ENCODE peak calls at places on chromosomes 7 and 10, in nine cellular contexts. One of them, this sample, is unnamed.

GRCh38 chr10:29860159-29860558 is 199.2 kb downstream of the JCAD start:
- DNase-seq in cardiac fibroblast: no peak
- DNase-seq in progenitor cell of endocrine pancreas: no peak
- DNase-seq in PC-3: no peak
- DNase-seq in A549: no peak
- DNase-seq in Peyer's patch: no peak
- DNase-seq in Panc1: no peak
- DNase-seq in AG09319: no peak
- DNase-seq in coronary artery: no peak
- DNase-seq in this sample: no peak

GRCh38 chr7:50660830-50661175 is 95.6 kb upstream of the DDC start:
- DNase-seq in cardiac fibroblast: no peak
- DNase-seq in progenitor cell of endocrine pancreas: no peak
- DNase-seq in PC-3: no peak
- DNase-seq in A549: no peak
- DNase-seq in Peyer's patch: no peak
- DNase-seq in Panc1: no peak
- DNase-seq in AG09319: no peak
- DNase-seq in coronary artery: peak
- DNase-seq in this sample: no peak

GRCh38 chr10:120578123-120578522 is 121.1 kb downstream of the PLPP4 start:
- DNase-seq in cardiac fibroblast: no peak
- DNase-seq in progenitor cell of endocrine pancreas: no peak
- DNase-seq in PC-3: no peak
- DNase-seq in A549: no peak
- DNase-seq in Peyer's patch: no peak
- DNase-seq in Panc1: no peak
- DNase-seq in AG09319: no peak
- DNase-seq in coronary artery: no peak
- DNase-seq in this sample: no peak

GRCh38 chr7:2508327-2509231 is 11.0 kb upstream of the LFNG start:
- DNase-seq in cardiac fibroblast: peak
- DNase-seq in progenitor cell of endocrine pancreas: no peak
- DNase-seq in PC-3: no peak
- DNase-seq in A549: no peak
- DNase-seq in Peyer's patch: peak
- DNase-seq in Panc1: no peak
- DNase-seq in AG09319: peak
- DNase-seq in coronary artery: no peak
- DNase-seq in this sample: peak

GRCh38 chr7:157150825-157151412 is 12.2 kb downstream of the UBE3C start:
- DNase-seq in cardiac fibroblast: peak
- DNase-seq in progenitor cell of endocrine pancreas: peak
- DNase-seq in PC-3: no peak
- DNase-seq in A549: no peak
- DNase-seq in Peyer's patch: no peak
- DNase-seq in Panc1: no peak
- DNase-seq in AG09319: peak
- DNase-seq in coronary artery: no peak
- DNase-seq in this sample: no peak

GRCh38 chr10:20093600-20093999 is 277.4 kb downstream of the PLXDC2 start:
- DNase-seq in cardiac fibroblast: no peak
- DNase-seq in progenitor cell of endocrine pancreas: no peak
- DNase-seq in PC-3: no peak
- DNase-seq in A549: no peak
- DNase-seq in Peyer's patch: no peak
- DNase-seq in Panc1: no peak
- DNase-seq in AG09319: no peak
- DNase-seq in coronary artery: no peak
- DNase-seq in this sample: no peak

GRCh38 chr7:42972703-42973500 is 40.7 kb downstream of the MRPL32 start:
- DNase-seq in cardiac fibroblast: peak
- DNase-seq in progenitor cell of endocrine pancreas: no peak
- DNase-seq in PC-3: peak
- DNase-seq in A549: peak
- DNase-seq in Peyer's patch: peak
- DNase-seq in Panc1: no peak
- DNase-seq in AG09319: peak
- DNase-seq in coronary artery: peak
- DNase-seq in this sample: no peak

GRCh38 chr10:22230331-22230833 is 12.6 kb upstream of the EBLN1 start:
- DNase-seq in cardiac fibroblast: peak
- DNase-seq in progenitor cell of endocrine pancreas: no peak
- DNase-seq in PC-3: peak
- DNase-seq in A549: peak
- DNase-seq in Peyer's patch: peak
- DNase-seq in Panc1: no peak
- DNase-seq in AG09319: no peak
- DNase-seq in coronary artery: no peak
- DNase-seq in this sample: peak

GRCh38 chr7:81684513-81685262 is 85.2 kb downstream of the HGF start:
- DNase-seq in cardiac fibroblast: peak
- DNase-seq in progenitor cell of endocrine pancreas: no peak
- DNase-seq in PC-3: peak
- DNase-seq in A549: peak
- DNase-seq in Peyer's patch: peak
- DNase-seq in Panc1: peak
- DNase-seq in AG09319: peak
- DNase-seq in coronary artery: peak
- DNase-seq in this sample: peak

GRCh38 chr7:83921798-83922607 is 272.6 kb downstream of the SEMA3A start:
- DNase-seq in cardiac fibroblast: peak
- DNase-seq in progenitor cell of endocrine pancreas: no peak
- DNase-seq in PC-3: no peak
- DNase-seq in A549: no peak
- DNase-seq in Peyer's patch: no peak
- DNase-seq in Panc1: no peak
- DNase-seq in AG09319: no peak
- DNase-seq in coronary artery: no peak
- DNase-seq in this sample: no peak

GRCh38 chr10:79048639-79049550 is 19.9 kb upstream of the ZMIZ1 start:
- DNase-seq in cardiac fibroblast: no peak
- DNase-seq in progenitor cell of endocrine pancreas: no peak
- DNase-seq in PC-3: no peak
- DNase-seq in A549: no peak
- DNase-seq in Peyer's patch: peak
- DNase-seq in Panc1: no peak
- DNase-seq in AG09319: no peak
- DNase-seq in coronary artery: peak
- DNase-seq in this sample: no peak

GRCh38 chr10:3868274-3868669 is 83.3 kb upstream of the KLF6 start:
- DNase-seq in cardiac fibroblast: no peak
- DNase-seq in progenitor cell of endocrine pancreas: no peak
- DNase-seq in PC-3: no peak
- DNase-seq in A549: no peak
- DNase-seq in Peyer's patch: no peak
- DNase-seq in Panc1: no peak
- DNase-seq in AG09319: no peak
- DNase-seq in coronary artery: no peak
- DNase-seq in this sample: no peak

GRCh38 chr10:86461963-86462804 is 59.4 kb downstream of the WAPL start:
- DNase-seq in cardiac fibroblast: no peak
- DNase-seq in progenitor cell of endocrine pancreas: no peak
- DNase-seq in PC-3: no peak
- DNase-seq in A549: no peak
- DNase-seq in Peyer's patch: no peak
- DNase-seq in Panc1: no peak
- DNase-seq in AG09319: no peak
- DNase-seq in coronary artery: no peak
- DNase-seq in this sample: no peak

GRCh38 chr10:112792487-112793196 is 157.4 kb upstream of the TCF7L2 start:
- DNase-seq in cardiac fibroblast: peak
- DNase-seq in progenitor cell of endocrine pancreas: no peak
- DNase-seq in PC-3: no peak
- DNase-seq in A549: no peak
- DNase-seq in Peyer's patch: peak
- DNase-seq in Panc1: no peak
- DNase-seq in AG09319: peak
- DNase-seq in coronary artery: no peak
- DNase-seq in this sample: no peak

GRCh38 chr7:24829787-24830186 is 72.5 kb upstream of the GSDME start:
- DNase-seq in cardiac fibroblast: no peak
- DNase-seq in progenitor cell of endocrine pancreas: no peak
- DNase-seq in PC-3: no peak
- DNase-seq in A549: no peak
- DNase-seq in Peyer's patch: no peak
- DNase-seq in Panc1: no peak
- DNase-seq in AG09319: no peak
- DNase-seq in coronary artery: no peak
- DNase-seq in this sample: no peak

GRCh38 chr10:132570771-132571564 is 33.4 kb downstream of the INPP5A start:
- DNase-seq in cardiac fibroblast: no peak
- DNase-seq in progenitor cell of endocrine pancreas: no peak
- DNase-seq in PC-3: no peak
- DNase-seq in A549: no peak
- DNase-seq in Peyer's patch: peak
- DNase-seq in Panc1: no peak
- DNase-seq in AG09319: no peak
- DNase-seq in coronary artery: no peak
- DNase-seq in this sample: no peak

GRCh38 chr10:84097787-84098353 is 41.4 kb upstream of the GHITM start:
- DNase-seq in cardiac fibroblast: peak
- DNase-seq in progenitor cell of endocrine pancreas: no peak
- DNase-seq in PC-3: peak
- DNase-seq in A549: no peak
- DNase-seq in Peyer's patch: no peak
- DNase-seq in Panc1: no peak
- DNase-seq in AG09319: no peak
- DNase-seq in coronary artery: no peak
- DNase-seq in this sample: no peak
- TF ChIP-seq CTCF in cardiac fibroblast: peak
- TF ChIP-seq CTCF in progenitor cell of endocrine pancreas: peak
- TF ChIP-seq CTCF in PC-3: peak
- TF ChIP-seq CTCF in A549: peak
- TF ChIP-seq CTCF in Peyer's patch: no peak
- TF ChIP-seq CTCF in Panc1: peak
- TF ChIP-seq CTCF in AG09319: peak
- TF ChIP-seq CTCF in coronary artery: no peak
- TF ChIP-seq CTCF in this sample: no peak

GRCh38 chr7:129434172-129434845 is at the start of gene STRIP2:
- DNase-seq in cardiac fibroblast: peak
- DNase-seq in progenitor cell of endocrine pancreas: peak
- DNase-seq in PC-3: peak
- DNase-seq in A549: peak
- DNase-seq in Peyer's patch: peak
- DNase-seq in Panc1: no peak
- DNase-seq in AG09319: peak
- DNase-seq in coronary artery: peak
- DNase-seq in this sample: peak

GRCh38 chr7:129431911-129432643 is 2.2 kb upstream of the STRIP2 start:
- DNase-seq in cardiac fibroblast: no peak
- DNase-seq in progenitor cell of endocrine pancreas: no peak
- DNase-seq in PC-3: no peak
- DNase-seq in A549: no peak
- DNase-seq in Peyer's patch: no peak
- DNase-seq in Panc1: no peak
- DNase-seq in AG09319: no peak
- DNase-seq in coronary artery: no peak
- DNase-seq in this sample: no peak

GRCh38 chr7:129435414-129435829 is 1.2 kb downstream of the STRIP2 start:
- DNase-seq in cardiac fibroblast: no peak
- DNase-seq in progenitor cell of endocrine pancreas: no peak
- DNase-seq in PC-3: no peak
- DNase-seq in A549: no peak
- DNase-seq in Peyer's patch: no peak
- DNase-seq in Panc1: no peak
- DNase-seq in AG09319: no peak
- DNase-seq in coronary artery: no peak
- DNase-seq in this sample: no peak

GRCh38 chr7:129434846-129435318 is 650 bp downstream of the STRIP2 start:
- DNase-seq in cardiac fibroblast: peak
- DNase-seq in progenitor cell of endocrine pancreas: peak
- DNase-seq in PC-3: no peak
- DNase-seq in A549: no peak
- DNase-seq in Peyer's patch: no peak
- DNase-seq in Panc1: no peak
- DNase-seq in AG09319: no peak
- DNase-seq in coronary artery: no peak
- DNase-seq in this sample: peak

DNA sequence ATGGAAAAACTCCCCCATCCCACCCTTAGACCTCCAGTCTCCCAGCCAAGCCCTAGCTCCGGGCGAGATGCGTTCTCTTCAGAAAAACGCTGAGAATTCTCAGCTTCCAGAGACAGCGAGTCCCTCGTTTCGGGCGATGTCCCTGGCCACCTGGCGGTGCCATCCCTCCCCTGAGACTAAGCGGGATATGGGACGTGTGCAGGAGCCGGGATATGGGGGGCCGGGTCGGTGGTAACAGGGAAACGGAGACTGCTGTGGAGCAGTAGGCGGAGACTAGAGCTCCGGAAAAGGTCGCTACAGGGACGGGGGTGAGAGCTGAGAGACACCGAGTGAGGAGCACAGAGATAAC is 435 bp upstream of the STRIP2 start:
- DNase-seq in cardiac fibroblast: no peak
- DNase-seq in progenitor cell of endocrine pancreas: no peak
- DNase-seq in PC-3: peak
- DNase-seq in A549: peak
- DNase-seq in Peyer's patch: no peak
- DNase-seq in Panc1: peak
- DNase-seq in AG09319: no peak
- DNase-seq in coronary artery: no peak
- DNase-seq in this sample: peak
- TF ChIP-seq CTCF in cardiac fibroblast: peak
- TF ChIP-seq CTCF in progenitor cell of endocrine pancreas: peak
- TF ChIP-seq CTCF in PC-3: peak
- TF ChIP-seq CTCF in A549: no peak
- TF ChIP-seq CTCF in Peyer's patch: no peak
- TF ChIP-seq CTCF in Panc1: peak
- TF ChIP-seq CTCF in AG09319: no peak
- TF ChIP-seq CTCF in coronary artery: no peak
- TF ChIP-seq CTCF in this sample: no peak

GRCh38 chr7:89618269-89618668 is 536.0 kb upstream of the STEAP1 start:
- DNase-seq in cardiac fibroblast: no peak
- DNase-seq in progenitor cell of endocrine pancreas: no peak
- DNase-seq in PC-3: no peak
- DNase-seq in A549: no peak
- DNase-seq in Peyer's patch: no peak
- DNase-seq in Panc1: no peak
- DNase-seq in AG09319: no peak
- DNase-seq in coronary artery: no peak
- DNase-seq in this sample: no peak
- TF ChIP-seq CTCF in cardiac fibroblast: no peak
- TF ChIP-seq CTCF in progenitor cell of endocrine pancreas: peak
- TF ChIP-seq CTCF in PC-3: no peak
- TF ChIP-seq CTCF in A549: no peak
- TF ChIP-seq CTCF in Peyer's patch: no peak
- TF ChIP-seq CTCF in Panc1: no peak
- TF ChIP-seq CTCF in AG09319: no peak
- TF ChIP-seq CTCF in coronary artery: no peak
- TF ChIP-seq CTCF in this sample: no peak

DNA sequence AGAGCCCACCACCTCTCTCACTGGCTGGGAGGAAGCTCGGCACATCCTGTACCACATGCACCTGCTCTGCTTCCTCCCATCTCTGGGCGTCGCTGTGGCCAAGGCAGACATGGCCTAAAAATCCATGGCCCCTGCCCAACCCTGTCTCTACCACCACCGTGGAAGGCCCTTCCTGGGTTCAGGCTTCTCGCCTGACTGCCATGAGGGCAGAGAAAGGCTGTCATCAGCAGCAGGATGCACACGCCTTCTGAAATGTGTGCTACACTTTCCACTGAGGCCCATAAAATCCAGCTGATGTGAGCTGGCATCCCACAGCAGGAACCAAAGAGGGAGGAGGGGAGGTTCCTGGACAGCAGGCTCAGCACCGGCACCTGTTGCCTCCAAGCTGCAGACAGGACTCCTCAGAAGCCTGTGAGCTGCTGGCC is 93.4 kb downstream of the PTPRN2 start:
- DNase-seq in cardiac fibroblast: no peak
- DNase-seq in progenitor cell of endocrine pancreas: no peak
- DNase-seq in PC-3: peak
- DNase-seq in A549: no peak
- DNase-seq in Peyer's patch: no peak
- DNase-seq in Panc1: no peak
- DNase-seq in AG09319: no peak
- DNase-seq in coronary artery: no peak
- DNase-seq in this sample: no peak
- TF ChIP-seq CTCF in cardiac fibroblast: no peak
- TF ChIP-seq CTCF in progenitor cell of endocrine pancreas: no peak
- TF ChIP-seq CTCF in PC-3: peak
- TF ChIP-seq CTCF in A549: peak
- TF ChIP-seq CTCF in Peyer's patch: no peak
- TF ChIP-seq CTCF in Panc1: no peak
- TF ChIP-seq CTCF in AG09319: no peak
- TF ChIP-seq CTCF in coronary artery: no peak
- TF ChIP-seq CTCF in this sample: no peak